ENCODE peak calls at places on chromosomes 13 and 19, in eight cellular contexts. D, X, G, U, P, I, T and Q are unnamed samples.

GRCh38 chr13:43113603-43114002 is 90.2 kb downstream of the DNAJC15 start:
- DNase-seq in D (no peak), X (no peak), G (peak), U (no peak), P (no peak), I (no peak), T (no peak), Q (no peak)

GRCh38 chr13:50136678-50137077 is 121.4 kb downstream of the KCNRG start:
- DNase-seq in D (no peak), X (no peak), G (no peak), U (no peak), P (no peak), I (no peak), T (no peak), Q (no peak)

GRCh38 chr13:80939581-80939980 is 598.7 kb upstream of the SPRY2 start:
- DNase-seq in D (no peak), X (no peak), G (no peak), U (peak), P (no peak), I (no peak), T (no peak), Q (no peak)

GRCh38 chr13:59960683-59961082 is 203.0 kb downstream of the DIAPH3 start:
- DNase-seq in D (no peak), X (no peak), G (no peak), U (no peak), P (no peak), I (no peak), T (no peak), Q (no peak)

GRCh38 chr13:68439821-68440220 is 1209.7 kb upstream of the PCDH9 start:
- DNase-seq in D (no peak), X (no peak), G (no peak), U (no peak), P (no peak), I (no peak), T (no peak), Q (no peak)

GRCh38 chr19:2223959-2224358 is 12.2 kb downstream of the PLEKHJ1 start:
- DNase-seq in D (no peak), X (no peak), G (no peak), U (no peak), P (no peak), I (no peak), T (no peak), Q (no peak)

GRCh38 chr13:77981191-77981925 is 62.7 kb upstream of the EDNRB start:
- DNase-seq in D (no peak), X (no peak), G (peak), U (no peak), P (no peak), I (no peak), T (no peak), Q (no peak)

GRCh38 chr13:109146912-109147624 is 517.7 kb downstream of the MYO16 start:
- DNase-seq in D (no peak), X (no peak), G (peak), U (no peak), P (no peak), I (no peak), T (no peak), Q (no peak)

GRCh38 chr13:109782066-109782822 is 4.1 kb downstream of the IRS2 start:
- DNase-seq in D (no peak), X (no peak), G (no peak), U (no peak), P (no peak), I (no peak), T (peak), Q (no peak)

GRCh38 chr19:55173717-55174409 is 6.2 kb downstream of the SYT5 start:
- DNase-seq in D (no peak), X (peak), G (peak), U (peak), P (peak), I (no peak), T (peak), Q (peak)

GRCh38 chr19:58128041-58128685 is 22.4 kb downstream of the ZNF329 start:
- DNase-seq in D (no peak), X (no peak), G (peak), U (no peak), P (no peak), I (no peak), T (no peak), Q (no peak)

GRCh38 chr13:31943591-31943990 is 88.0 kb upstream of the FRY start:
- DNase-seq in D (no peak), X (no peak), G (no peak), U (no peak), P (no peak), I (no peak), T (no peak), Q (no peak)